ENCODE peak calls at places on chromosomes 1 and 21, in six cellular contexts. X is WTC11; A is GM06990; O is nucleus accumbens; J is NAMALWA; I is activated CD4-positive, alpha-beta T cell treated with anti-CD3 and anti-CD28 coated beads, Interleukin-2, amount 10 ng/mL, durations not matched to agents 7 days and 5 days. L is an unnamed sample.

GRCh38 chr1:153548722-153549695 is at the start of gene S100A3:
- DNase-seq in A (no peak), J (no peak), I (no peak), O (no peak), X (no peak), L (no peak)

GRCh38 chr1:6352138-6352563 is 41.4 kb downstream of the ACOT7 start:
- DNase-seq in X (peak; percentile 84), A (no peak), I (no peak), O (no peak), J (no peak), L (no peak)

GRCh38 chr1:241998950-241999495 is at the start of gene MAP1LC3C:
- DNase-seq in I (no peak), A (no peak), O (no peak), X (peak; percentile 21), J (no peak), L (no peak)

GRCh38 chr21:26050857-26051256 is 119.7 kb downstream of the APP start:
- DNase-seq in A (no peak), O (no peak), X (no peak), J (no peak), I (no peak), L (no peak)

GRCh38 chr1:201430790-201431189 is 9.3 kb upstream of the TNNI1 start:
- DNase-seq in A (no peak), I (no peak), X (no peak), J (no peak), O (no peak), L (no peak)

GRCh38 chr1:45674478-45674877 is 11.9 kb downstream of the GPBP1L1 start:
- DNase-seq in O (no peak), A (no peak), I (no peak), X (no peak), J (no peak), L (no peak)

GRCh38 chr1:6037338-6037762 is 8.3 kb upstream of the KCNAB2 start:
- DNase-seq in O (no peak), J (peak; percentile 49), A (no peak), X (no peak), I (peak; percentile 12), L (no peak)

GRCh38 chr1:16882995-16883394 is 12.8 kb upstream of the RNU1-2 start:
- DNase-seq in I (no peak), O (no peak), X (no peak), A (no peak), J (no peak), L (no peak)

GRCh38 chr1:164617607-164618564 is 58.9 kb downstream of the PBX1 start:
- DNase-seq in I (no peak), A (no peak), X (peak; percentile 71), J (peak; percentile 54), O (no peak), L (no peak)

GRCh38 chr1:10401281-10401680 is 2.4 kb downstream of the PGD start:
- DNase-seq in J (no peak), A (no peak), I (no peak), X (no peak), O (no peak), L (no peak)

GRCh38 chr1:234668577-234668955 is 58.6 kb upstream of the IRF2BP2 start:
- DNase-seq in O (no peak), J (no peak), X (no peak), I (no peak), A (no peak), L (no peak)

GRCh38 chr1:1063945-1064831 is 9.9 kb downstream of the RNF223 start:
- DNase-seq in I (peak; percentile 71), J (peak; percentile 78), A (peak; percentile 91), X (peak; percentile 79), O (no peak), L (no peak)

GRCh38 chr1:50893466-50893865 is 66.6 kb downstream of the FAF1 start:
- DNase-seq in J (no peak), O (no peak), A (no peak), X (no peak), I (no peak), L (no peak)

GRCh38 chr21:44758141-44758561 is 43.5 kb downstream of the UBE2G2 start:
- DNase-seq in O (no peak), X (peak; percentile 3), J (no peak), A (no peak), I (no peak), L (no peak)

GRCh38 chr1:96362623-96363022 is 359.0 kb upstream of the PTBP2 start:
- DNase-seq in J (no peak), A (no peak), I (no peak), O (no peak), X (no peak), L (no peak)

GRCh38 chr1:106846656-106847055 is 209.8 kb upstream of the PRMT6 start:
- DNase-seq in O (no peak), A (no peak), I (no peak), J (no peak), X (no peak), L (no peak)

GRCh38 chr1:26203642-26204318 is 13.4 kb downstream of the CATSPER4 start:
- DNase-seq in J (peak; percentile 24), A (no peak), I (no peak), O (no peak), X (no peak), L (no peak)